ENCODE peak calls at places on chromosomes 7 and 10, in nine cellular contexts. B is fibroblast of lung; C is Panc1; Q is mammary epithelial cell; M is transverse colon; F is pancreas; Y is CD4-positive, CD25-positive, alpha-beta regulatory T cell; W is mesendoderm; D is heart right ventricle. S is an unnamed sample. For H3K4me1, the result is how much of the 10 kb centered on the place peaks cover.

GRCh38 chr10:131625041-131625440 is 275.8 kb upstream of the PPP2R2D start:
- DNase-seq in B (no peak), C (no peak), Q (no peak), M (no peak), F (no peak), Y (no peak), W (no peak), D (no peak), S (no peak)

GRCh38 chr7:157516311-157516710 is 179.5 kb downstream of the DNAJB6 start:
- DNase-seq in B (no peak), C (no peak), Q (no peak), M (no peak), F (no peak), Y (no peak), W (no peak), D (no peak), S (peak)

GRCh38 chr10:48523212-48523819 is 81.6 kb downstream of the ARHGAP22 start:
- DNase-seq in B (peak), C (no peak), Q (no peak), M (peak), F (peak), Y (no peak), W (peak), D (peak), S (no peak)

GRCh38 chr10:36493511-36493880 is 631.9 kb upstream of the ANKRD30A start:
- DNase-seq in B (peak), C (no peak), Q (peak), M (no peak), F (no peak), Y (no peak), W (no peak), D (no peak), S (no peak)

GRCh38 chr10:28331821-28332220 is 29.0 kb upstream of the MPP7 start:
- DNase-seq in B (peak), C (no peak), Q (peak), M (no peak), F (no peak), Y (no peak), W (no peak), D (no peak), S (no peak)

GRCh38 chr10:121405096-121405495 is 193.1 kb downstream of the FGFR2 start:
- DNase-seq in B (no peak), C (no peak), Q (no peak), M (no peak), F (no peak), Y (no peak), W (no peak), D (no peak), S (no peak)

GRCh38 chr10:33355267-33355666 is 20.8 kb upstream of the NRP1 start:
- DNase-seq in B (no peak), C (no peak), Q (no peak), M (no peak), F (no peak), Y (no peak), W (no peak), D (peak), S (no peak)

GRCh38 chr7:69907720-69908119 is 309.4 kb downstream of the AUTS2 start:
- DNase-seq in B (no peak), C (no peak), Q (no peak), M (no peak), F (no peak), Y (no peak), W (no peak), D (no peak), S (no peak)

GRCh38 chr7:151134743-151135524 is 32.6 kb downstream of the GBX1 start:
- DNase-seq in B (no peak), C (no peak), Q (no peak), M (no peak), F (no peak), Y (no peak), W (no peak), D (no peak), S (peak)

GRCh38 chr7:38318241-38318640 is 44.8 kb upstream of the TARP start:
- DNase-seq in B (no peak), C (no peak), Q (no peak), M (no peak), F (no peak), Y (no peak), W (no peak), D (no peak), S (no peak)

GRCh38 chr10:61286695-61287094 is 166.5 kb downstream of the TMEM26 start:
- DNase-seq in B (no peak), C (no peak), Q (no peak), M (no peak), F (no peak), Y (no peak), W (no peak), D (no peak), S (no peak)

GRCh38 chr10:62080905-62081304 is 179.4 kb downstream of the ARID5B start:
- DNase-seq in B (no peak), C (no peak), Q (no peak), M (no peak), F (no peak), Y (no peak), W (peak), D (no peak), S (no peak)

GRCh38 chr7:134155220-134155619 is 28.1 kb downstream of the LRGUK start:
- DNase-seq in B (no peak), C (no peak), Q (no peak), M (no peak), F (no peak), Y (no peak), W (no peak), D (no peak), S (no peak)

GRCh38 chr10:78178940-78179339 is 145.3 kb downstream of the RPS24 start:
- DNase-seq in B (peak), C (no peak), Q (peak), M (no peak), F (no peak), Y (no peak), W (peak), D (peak), S (peak)

GRCh38 chr10:21315321-21316220 is 209.9 kb downstream of the SKIDA1 start:
- DNase-seq in B (peak), C (no peak), Q (peak), M (no peak), F (peak), Y (no peak), W (peak), D (peak), S (no peak)

GRCh38 chr7:143415696-143416095 is 7.0 kb upstream of the EPHA1 start:
- DNase-seq in B (peak), C (no peak), Q (peak), M (no peak), F (no peak), Y (no peak), W (no peak), D (no peak), S (no peak)

GRCh38 chr10:60760711-60761210 is 17.5 kb upstream of the CDK1 start:
- DNase-seq in B (no peak), C (no peak), Q (peak), M (no peak), F (no peak), Y (no peak), W (no peak), D (no peak), S (no peak)

GRCh38 chr7:49781996-49782395 is 8.6 kb downstream of the VWC2 start:
- DNase-seq in B (no peak), C (no peak), Q (no peak), M (no peak), F (no peak), Y (no peak), W (no peak), D (no peak), S (no peak)

GRCh38 chr7:127437772-127438330 is 45.3 kb upstream of the ZNF800 start:
- DNase-seq in B (peak), C (no peak), Q (peak), M (no peak), F (no peak), Y (no peak), W (peak), D (no peak), S (no peak)

GRCh38 chr10:70596110-70596798 is 6.3 kb downstream of the PRF1 start:
- DNase-seq in B (no peak), C (no peak), Q (no peak), M (no peak), F (no peak), Y (no peak), W (no peak), D (no peak), S (no peak)

GRCh38 chr7:138891446-138891810 is 89.8 kb downstream of the KIAA1549 start:
- DNase-seq in B (no peak), C (no peak), Q (no peak), M (no peak), F (no peak), Y (no peak), W (no peak), D (no peak), S (no peak)

GRCh38 chr7:101126651-101127459 is at the start of gene SERPINE1:
- DNase-seq in B (peak), C (peak), Q (peak), M (peak), F (peak), Y (no peak), W (peak), D (peak), S (peak)

GRCh38 chr10:1417574-1417973 is 319.8 kb downstream of the ADARB2 start:
- DNase-seq in B (no peak), C (no peak), Q (no peak), M (no peak), F (no peak), Y (no peak), W (no peak), D (no peak), S (no peak)

GRCh38 chr7:67251986-67252558 is 255.4 kb downstream of the TYW1 start:
- DNase-seq in B (peak), C (no peak), Q (no peak), M (no peak), F (no peak), Y (no peak), W (peak), D (no peak), S (no peak)

GRCh38 chr7:26567263-26567662 is 275.6 kb downstream of the SNX10 start:
- DNase-seq in B (no peak), C (no peak), Q (no peak), M (no peak), F (no peak), Y (no peak), W (peak), D (no peak), S (no peak)

GRCh38 chr10:129536336-129536735 is 69.3 kb downstream of the MGMT start:
- DNase-seq in B (no peak), C (no peak), Q (no peak), M (no peak), F (no peak), Y (no peak), W (no peak), D (no peak), S (no peak)

GRCh38 chr10:104935656-104936055 is 294.6 kb downstream of the SORCS3 start:
- DNase-seq in B (no peak), C (no peak), Q (no peak), M (no peak), F (no peak), Y (no peak), W (no peak), D (no peak), S (no peak)

GRCh38 chr7:7157177-7157886 is 25.0 kb upstream of the C1GALT1 start:
- DNase-seq in B (peak), C (no peak), Q (peak), M (peak), F (no peak), Y (peak), W (no peak), D (no peak), S (no peak)

GRCh38 chr7:132804849-132805485 is 228.7 kb upstream of the PLXNA4 start:
- DNase-seq in B (no peak), C (no peak), Q (no peak), M (no peak), F (no peak), Y (no peak), W (no peak), D (peak), S (no peak)
- H3K4me3 ChIP-seq in B (no peak), C (no peak), Q (no peak), M (no peak), F (no peak), Y (no peak), W (no peak), D (no peak), S (no peak)

DNA sequence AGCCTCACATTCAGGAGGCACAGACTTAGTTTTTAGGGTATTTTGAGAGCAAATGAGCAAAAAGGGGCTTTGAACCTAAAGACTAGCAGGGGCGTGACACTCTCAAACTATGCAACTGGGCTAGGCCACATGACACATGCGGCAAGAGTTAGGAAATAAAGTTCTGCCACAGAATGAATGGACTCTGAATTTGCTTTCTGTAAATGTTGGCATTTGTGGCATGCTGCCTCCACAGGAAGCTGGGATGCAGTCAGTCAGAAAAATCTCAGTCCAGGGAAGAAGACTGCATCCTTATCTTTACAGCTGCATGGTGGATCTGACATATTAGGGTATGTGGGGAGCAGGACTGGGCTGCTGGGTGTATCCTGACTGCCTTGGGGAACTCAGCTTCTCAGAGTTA is 181.0 kb downstream of the COBL start:
- DNase-seq in B (peak), C (no peak), Q (no peak), M (no peak), F (no peak), Y (no peak), W (no peak), D (no peak), S (no peak)
- H3K4me1 ChIP-seq in B (under half), C (under half), Q (under half), M (under half), F (under half), Y (under half), W (under half), D (under half), S (under half)

DNA sequence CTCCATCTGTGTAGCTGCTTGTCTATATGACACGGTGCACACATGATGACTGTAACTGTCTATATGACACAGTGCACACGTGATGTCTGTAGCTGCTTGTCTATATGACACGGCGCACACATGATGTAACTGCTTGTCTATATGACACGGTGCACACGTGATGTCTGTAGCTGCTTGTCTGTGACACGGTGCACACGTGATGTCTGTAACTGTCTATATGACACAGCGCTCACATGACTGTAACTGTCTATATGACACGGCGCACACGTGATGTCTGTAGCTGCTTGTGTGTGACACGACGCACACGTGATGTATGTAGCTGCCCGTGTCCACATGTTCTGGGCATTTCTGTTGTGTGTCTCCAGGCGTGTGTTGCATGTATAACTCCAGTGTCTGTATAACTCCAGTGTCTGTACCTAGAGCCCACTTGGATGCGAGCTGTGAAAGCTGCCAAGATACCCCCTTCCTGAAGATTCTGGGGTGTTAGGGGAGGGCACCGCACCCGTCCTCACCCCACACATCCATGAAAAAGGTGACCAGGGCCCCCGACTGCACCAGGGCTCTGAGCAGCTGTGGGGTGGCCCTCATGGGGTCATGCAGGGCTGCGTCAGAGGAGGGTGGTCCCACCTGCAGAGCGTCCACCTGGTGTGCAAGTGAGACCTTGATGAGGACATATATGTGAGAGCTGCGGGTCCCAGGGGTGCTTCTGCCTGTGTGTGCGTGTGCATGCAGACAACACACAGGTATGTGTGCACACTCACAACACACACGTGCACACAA is 137.9 kb downstream of the ELFN1 start:
- DNase-seq in B (no peak), C (no peak), Q (no peak), M (no peak), F (no peak), Y (no peak), W (no peak), D (no peak), S (no peak)
- H3K4me3 ChIP-seq in B (no peak), C (no peak), Q (no peak), M (no peak), F (no peak), Y (no peak), W (no peak), D (no peak), S (no peak)

GRCh38 chr7:24717247-24717622 is 40.0 kb downstream of the GSDME start:
- DNase-seq in B (no peak), C (no peak), Q (no peak), M (no peak), F (no peak), Y (no peak), W (no peak), D (no peak), S (no peak)

GRCh38 chr7:24716480-24717246 is 40.6 kb downstream of the GSDME start:
- DNase-seq in B (no peak), C (no peak), Q (no peak), M (no peak), F (no peak), Y (no peak), W (no peak), D (no peak), S (no peak)

GRCh38 chr7:24718977-24719491 is 38.2 kb downstream of the GSDME start:
- DNase-seq in B (no peak), C (no peak), Q (no peak), M (no peak), F (no peak), Y (no peak), W (no peak), D (no peak), S (no peak)

GRCh38 chr7:24717694-24718320 is 39.5 kb downstream of the GSDME start:
- DNase-seq in B (no peak), C (no peak), Q (no peak), M (no peak), F (no peak), Y (no peak), W (no peak), D (no peak), S (peak)

DNA sequence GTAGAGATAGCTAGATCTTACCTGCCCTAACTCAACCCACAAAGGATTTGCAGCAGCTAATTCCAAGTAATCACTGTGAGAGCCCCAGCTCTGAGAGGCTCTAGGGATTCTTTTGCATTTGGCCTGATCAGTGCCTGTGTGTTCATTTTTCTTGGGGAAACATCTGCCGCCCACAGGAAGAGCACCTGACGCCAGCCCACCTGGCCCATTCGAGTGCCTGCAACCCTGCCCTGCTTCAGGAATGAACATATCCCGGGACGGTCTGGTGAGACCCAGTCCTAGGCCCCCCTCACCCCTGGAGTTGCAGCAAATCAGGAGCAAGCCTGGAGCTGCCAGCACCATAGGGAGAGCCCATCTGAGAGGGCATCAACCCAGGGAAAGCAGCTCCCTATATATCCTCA is 38.8 kb downstream of the GSDME start:
- DNase-seq in B (no peak), C (no peak), Q (no peak), M (no peak), F (no peak), Y (no peak), W (no peak), D (no peak), S (no peak)
- H3K4me1 ChIP-seq in B (under half), C (under half), Q (under half), M (under half), F (under half), Y (under half), W (under half), D (under half), S (under half)

DNA sequence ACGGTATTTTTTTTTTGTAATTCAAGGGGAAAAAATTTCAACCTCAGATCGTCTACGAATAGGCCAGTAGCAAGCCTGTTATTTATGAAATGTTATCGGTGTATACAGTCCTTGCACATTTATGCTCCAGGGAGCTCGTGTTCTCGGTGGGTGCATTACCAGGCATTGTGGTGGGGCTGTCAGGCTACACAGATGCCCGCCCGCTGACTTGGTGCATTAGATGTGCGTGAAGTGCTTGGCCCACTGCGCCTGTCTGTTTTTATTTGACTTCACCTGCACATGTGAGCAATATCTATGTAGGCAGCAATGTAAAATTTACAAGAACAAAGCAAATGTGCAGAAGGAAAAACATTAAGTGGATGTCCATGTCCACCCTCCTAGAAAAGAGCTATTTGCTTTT is 2.7 kb downstream of the FOXK1 start:
- DNase-seq in B (no peak), C (no peak), Q (no peak), M (no peak), F (no peak), Y (no peak), W (no peak), D (no peak), S (peak)
- H3K4me3 ChIP-seq in B (peak), C (peak), Q (peak), M (no peak), F (peak), Y (peak), W (no peak), D (peak), S (peak)

DNA sequence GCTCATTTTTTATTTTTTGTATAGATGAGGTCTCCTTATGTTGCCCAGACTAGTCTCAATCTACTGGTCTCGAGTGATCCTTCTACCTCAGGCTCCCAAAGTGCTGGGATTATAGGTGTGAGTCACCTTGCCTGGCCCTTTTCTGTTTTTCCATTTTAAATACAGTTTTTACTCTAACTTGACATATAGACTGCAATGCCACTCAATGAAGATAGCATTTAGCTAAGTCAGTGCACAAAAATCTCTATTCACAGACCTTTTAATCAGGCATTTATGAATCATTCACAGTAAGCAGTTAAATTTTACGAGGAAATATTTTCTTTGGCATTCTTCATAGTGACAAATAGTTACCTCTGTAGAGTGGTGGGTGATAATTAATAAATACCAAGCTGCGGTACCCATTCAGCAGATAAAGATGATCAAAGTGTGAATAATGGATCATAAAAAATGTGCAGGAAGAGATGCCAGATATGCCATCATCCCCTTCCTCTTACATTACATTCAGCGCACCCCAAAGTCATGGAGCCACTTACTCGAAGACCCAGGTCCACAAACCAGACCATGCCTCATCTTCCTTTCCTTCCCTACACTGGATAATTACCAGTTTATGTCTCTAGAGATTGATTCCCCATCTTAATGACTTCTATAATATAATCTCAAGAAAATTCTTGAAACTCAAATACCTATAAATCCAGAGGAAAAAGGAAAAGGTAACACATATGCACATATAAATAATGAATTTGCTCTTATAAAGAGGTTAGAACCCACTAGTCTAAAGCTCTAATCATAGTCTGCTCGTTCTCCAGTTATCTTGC is 56.0 kb downstream of the UBE2H start:
- DNase-seq in B (peak), C (no peak), Q (peak), M (no peak), F (no peak), Y (no peak), W (no peak), D (no peak), S (no peak)
- H3K4me1 ChIP-seq in B (under half), C (under half), Q (under half), M (under half), F (under half), Y (under half), W (under half), D (under half), S (under half)